ENCODE peak calls at places on chromosomes 4 and X, in four cellular contexts. L is Karpas-422, G is SK-N-SH, C is OCI-LY7. E is an unnamed sample. For H3K9me2 and H4K20me1, the result is how much of the 10 kb centered on the place peaks cover.

GRCh38 chr4:5751918-5752802 is 41.2 kb downstream of the EVC start:
- DNase-seq in L (no peak), G (no peak), C (no peak), E (no peak)

GRCh38 chr4:149511558-149512298 is 303.9 kb downstream of the IQCM start:
- DNase-seq in L (no peak), G (no peak), C (no peak), E (no peak)

GRCh38 chr4:78638324-78639172 is 87.0 kb downstream of the ANXA3 start:
- DNase-seq in L (no peak), G (no peak), C (peak), E (no peak)

GRCh38 chr4:23945521-23946017 is 55.7 kb upstream of the PPARGC1A start:
- DNase-seq in L (no peak), G (no peak), C (no peak), E (no peak)

GRCh38 chrX:103446665-103447302 is 70.4 kb downstream of the BEX3 start:
- DNase-seq in L (no peak), G (no peak), C (no peak), E (no peak)

GRCh38 chr4:173317003-173317402 is 17.2 kb downstream of the HMGB2 start:
- DNase-seq in L (peak), G (peak), C (peak), E (no peak)

GRCh38 chr4:168167714-168168284 is 75.5 kb downstream of the ANXA10 start:
- DNase-seq in L (no peak), G (no peak), C (no peak), E (no peak)

GRCh38 chr4:8427761-8428287 is 12.7 kb downstream of the ACOX3 start:
- DNase-seq in L (peak), G (peak), C (peak), E (peak)

GRCh38 chr4:89755210-89755609 is 81.8 kb downstream of the SNCA start:
- DNase-seq in L (no peak), G (no peak), C (no peak), E (no peak)

GRCh38 chrX:120564925-120565324 is 4.2 kb upstream of the CUL4B start:
- DNase-seq in L (peak), G (no peak), C (no peak), E (no peak)

GRCh38 chrX:43882294-43882681 is at the start of gene MAOB:
- DNase-seq in L (no peak), G (peak), C (no peak), E (no peak)

GRCh38 chr4:51843309-51844156 is 580 bp downstream of the DCUN1D4 start:
- DNase-seq in L (peak), G (peak), C (no peak), E (no peak)

GRCh38 chr4:48340276-48340904 is 939 bp upstream of the SLAIN2 start:
- DNase-seq in L (peak), G (no peak), C (peak), E (no peak)

GRCh38 chrX:107729558-107730297 is 45.9 kb downstream of the TSC22D3 start:
- DNase-seq in L (no peak), G (no peak), C (no peak), E (peak)

GRCh38 chr4:178633263-178633662 is 1191.0 kb upstream of the AGA start:
- DNase-seq in L (no peak), G (no peak), C (no peak), E (no peak)

GRCh38 chr4:172489896-172490295 is 676.7 kb downstream of the GALNTL6 start:
- DNase-seq in L (no peak), G (no peak), C (no peak), E (no peak)

GRCh38 chr4:74536557-74536956 is 91.6 kb downstream of the AREG start:
- DNase-seq in L (no peak), G (no peak), C (no peak), E (no peak)

GRCh38 chrX:41116948-41117347 is 31.7 kb downstream of the USP9X start:
- DNase-seq in L (peak), G (no peak), C (peak), E (no peak)

GRCh38 chrX:13693341-13693871 is 4.5 kb downstream of the RAB9A start:
- DNase-seq in L (no peak), G (no peak), C (no peak), E (peak)

GRCh38 chrX:135200297-135200696 is 29.1 kb upstream of the CT55 start:
- DNase-seq in L (no peak), G (no peak), C (no peak), E (no peak)

GRCh38 chr4:129218355-129218754 is 122.4 kb downstream of the C4orf33 start:
- DNase-seq in L (peak), G (no peak), C (no peak), E (no peak)

GRCh38 chr4:144288011-144288903 is 147.7 kb upstream of the GYPA start:
- DNase-seq in L (peak), G (no peak), C (no peak), E (no peak)

GRCh38 chr4:127631420-127631819 is 1.3 kb upstream of the INTU start:
- DNase-seq in L (no peak), G (no peak), C (no peak), E (no peak)

GRCh38 chr4:70838972-70839536 is 636 bp downstream of the GRSF1 start:
- DNase-seq in L (peak), G (peak), C (peak), E (peak)

GRCh38 chr4:48979897-48980579 is 6.0 kb upstream of the CWH43 start:
- DNase-seq in L (no peak), G (no peak), C (no peak), E (no peak)

GRCh38 chr4:141560056-141560455 is 76.3 kb upstream of the IL15 start:
- DNase-seq in L (no peak), G (no peak), C (no peak), E (no peak)

GRCh38 chr4:172686021-172686420 is 482.6 kb upstream of the GALNT7 start:
- DNase-seq in L (no peak), G (no peak), C (no peak), E (no peak)

GRCh38 chr4:16707874-16708273 is 190.6 kb downstream of the LDB2 start:
- DNase-seq in L (no peak), G (no peak), C (no peak), E (no peak)

GRCh38 chrX:147803948-147804347 is 107.8 kb upstream of the FMR1 start:
- DNase-seq in L (peak), G (peak), C (peak), E (no peak)

GRCh38 chrX:24761306-24761705 is 67.6 kb downstream of the POLA1 start:
- DNase-seq in L (no peak), G (no peak), C (no peak), E (no peak)

GRCh38 chrX:21932277-21932996 is 8.1 kb upstream of the SMS start:
- DNase-seq in L (no peak), G (no peak), C (no peak), E (peak)

GRCh38 chrX:21926116-21926515 is 14.4 kb upstream of the SMS start:
- DNase-seq in L (no peak), G (no peak), C (no peak), E (no peak)

GRCh38 chrX:21930986-21931385 is 9.5 kb upstream of the SMS start:
- DNase-seq in L (no peak), G (no peak), C (no peak), E (no peak)

GRCh38 chrX:21929209-21929608 is 11.3 kb upstream of the SMS start:
- DNase-seq in L (no peak), G (no peak), C (no peak), E (no peak)

DNA sequence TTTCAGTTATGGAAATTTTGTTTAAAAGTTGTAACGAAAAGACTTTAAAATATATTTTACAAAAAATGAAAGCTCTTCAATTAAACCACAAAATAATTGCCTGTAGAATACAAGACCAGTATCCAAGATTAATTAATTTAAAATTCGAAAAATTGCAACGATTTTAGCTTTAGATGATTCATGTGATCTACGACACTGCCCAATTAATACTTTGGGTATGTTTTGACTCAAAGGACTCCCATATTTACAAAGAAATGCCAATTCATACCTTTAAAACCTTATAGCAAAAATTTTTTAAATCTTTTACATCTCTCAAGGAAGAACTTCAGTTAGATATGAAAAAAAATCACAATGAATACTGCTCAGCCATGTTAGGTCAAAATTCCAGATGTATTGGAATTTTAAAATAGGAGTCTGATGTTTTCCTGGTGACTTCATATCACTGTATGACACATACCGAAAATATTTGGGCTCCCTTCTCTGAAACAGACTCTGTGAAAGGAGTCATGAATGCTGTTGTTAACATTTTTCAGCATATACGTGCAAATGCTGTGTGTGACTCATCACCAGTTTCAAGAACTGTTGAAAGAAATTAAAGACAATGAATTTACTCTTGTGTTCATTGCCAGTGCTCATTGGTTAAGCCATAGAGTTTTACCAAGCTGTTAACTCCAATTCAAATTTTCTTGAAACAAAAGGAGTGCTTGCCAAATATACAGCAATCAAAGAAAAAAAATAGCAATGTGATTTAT is 13.8 kb upstream of the SMS start:
- DNase-seq in L (no peak), G (no peak), C (no peak), E (peak)
- H3K4me2 ChIP-seq in L (no peak), G (peak), C (no peak), E (peak)

DNA sequence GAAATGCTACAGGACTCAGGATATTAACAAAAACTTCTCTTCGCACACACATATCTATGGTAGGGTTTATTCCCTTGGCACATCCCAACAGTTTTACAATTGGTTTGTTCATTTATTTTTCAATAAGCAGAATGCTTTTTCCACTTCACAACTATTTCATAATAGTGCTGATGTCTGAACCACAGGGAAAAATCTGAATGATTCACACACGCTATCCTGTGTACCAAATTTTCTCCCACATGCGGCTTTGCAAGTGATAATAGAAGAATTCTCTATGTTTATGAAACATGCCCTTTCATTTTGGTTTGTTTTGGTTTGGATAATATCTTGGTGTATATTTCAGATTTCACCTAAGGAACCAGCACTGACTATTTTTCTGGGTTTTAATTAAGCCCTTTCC is 725.7 kb upstream of the TENM3 start:
- DNase-seq in L (no peak), G (no peak), C (no peak), E (no peak)
- H3K9me2 ChIP-seq in L (under half), G (under half), C (under half), E (under half)

GRCh38 chr4:39349326-39349725 is 16.8 kb downstream of the RFC1 start:
- DNase-seq in L (no peak), G (no peak), C (no peak), E (no peak)

GRCh38 chr4:39353478-39354177 is 12.5 kb downstream of the RFC1 start:
- DNase-seq in L (no peak), G (peak), C (peak), E (no peak)

GRCh38 chr4:39346856-39347519 is 19.2 kb downstream of the RFC1 start:
- DNase-seq in L (no peak), G (no peak), C (no peak), E (no peak)

GRCh38 chr4:39354178-39354503 is 12.0 kb downstream of the RFC1 start:
- DNase-seq in L (no peak), G (no peak), C (no peak), E (no peak)

DNA sequence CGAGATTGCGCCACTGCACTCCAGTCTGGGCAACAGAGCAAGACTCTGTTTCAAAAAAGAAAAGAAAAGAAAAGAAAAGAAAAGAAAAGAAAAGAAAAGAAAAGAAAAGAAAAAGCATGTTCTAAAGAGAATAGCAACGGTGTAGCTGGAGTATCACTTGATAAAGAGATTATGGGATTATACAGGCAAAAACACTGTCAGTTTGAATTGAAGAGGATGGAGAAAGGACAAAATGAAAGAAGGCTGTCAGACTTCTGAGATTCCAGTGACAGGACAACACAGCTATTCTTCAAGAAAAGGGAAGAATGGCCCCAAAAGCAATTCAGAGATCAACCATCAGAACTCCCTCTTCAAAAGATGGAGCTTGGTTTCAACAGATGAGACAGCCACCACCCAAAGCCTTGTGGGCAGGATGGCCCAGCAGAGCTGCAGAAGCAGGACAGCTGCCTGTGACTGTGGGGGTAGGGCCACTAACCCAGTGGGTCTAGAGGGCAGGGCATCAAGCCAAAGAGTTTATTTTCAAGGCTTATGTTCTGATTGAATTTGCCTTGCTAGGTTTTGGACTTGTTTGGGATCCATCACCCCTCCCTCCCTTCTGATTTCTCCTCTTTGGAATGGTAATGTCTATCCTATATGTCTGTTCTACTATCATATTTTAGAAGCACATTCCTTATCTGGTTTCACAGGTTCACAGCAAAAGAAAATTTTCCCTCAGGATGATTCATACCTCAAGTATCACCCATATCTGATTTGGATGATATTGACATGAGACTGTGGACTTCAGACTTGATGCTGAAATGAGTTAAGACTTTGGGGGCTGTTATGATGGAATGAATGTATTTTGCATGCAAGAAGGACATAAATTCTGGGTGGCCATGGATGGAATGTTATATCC is 17.5 kb downstream of the RFC1 start:
- DNase-seq in L (peak), G (no peak), C (no peak), E (peak)
- H4K20me1 ChIP-seq in L (under half), G (under half), C (under half), E (under half)

GRCh38 chr4:7366958-7367353 is 67.8 kb downstream of the PSAPL1 start:
- DNase-seq in L (no peak), G (no peak), C (no peak), E (no peak)

GRCh38 chr4:7367894-7368293 is 66.8 kb downstream of the PSAPL1 start:
- DNase-seq in L (no peak), G (no peak), C (no peak), E (no peak)

GRCh38 chr4:7369511-7369910 is 65.2 kb downstream of the PSAPL1 start:
- DNase-seq in L (no peak), G (no peak), C (no peak), E (no peak)

GRCh38 chr4:7367361-7367760 is 67.4 kb downstream of the PSAPL1 start:
- DNase-seq in L (no peak), G (no peak), C (no peak), E (no peak)

GRCh38 chr4:7368296-7368695 is 66.4 kb downstream of the PSAPL1 start:
- DNase-seq in L (no peak), G (no peak), C (no peak), E (no peak)
- H3K4me2 ChIP-seq in L (no peak), G (no peak), C (no peak), E (no peak)

GRCh38 chrX:358651-359143 is 28.0 kb downstream of the PPP2R3B start:
- DNase-seq in L (no peak), G (no peak), C (no peak), E (no peak)
- H3K9me2 ChIP-seq in L (under half), G (under half), C (under half), E (under half)

GRCh38 chr4:1242506-1243450 is 6.2 kb downstream of the CTBP1 start:
- DNase-seq in L (no peak), G (peak), C (no peak), E (no peak)

GRCh38 chr4:1240721-1241465 is 8.0 kb downstream of the CTBP1 start:
- DNase-seq in L (no peak), G (peak), C (no peak), E (no peak)

GRCh38 chr4:1243451-1244080 is 5.4 kb downstream of the CTBP1 start:
- DNase-seq in L (peak), G (peak), C (peak), E (no peak)

GRCh38 chr4:1241466-1241935 is 7.4 kb downstream of the CTBP1 start:
- DNase-seq in L (no peak), G (peak), C (no peak), E (no peak)

GRCh38 chr4:1241936-1242505 is 6.9 kb downstream of the CTBP1 start:
- DNase-seq in L (no peak), G (peak), C (no peak), E (no peak)
- H4K20me1 ChIP-seq in L (half or more), G (half or more), C (under half), E (half or more)

GRCh38 chr4:133802741-133803140 is 398.8 kb downstream of the PABPC4L start:
- DNase-seq in L (no peak), G (no peak), C (no peak), E (no peak)
- H3K4me2 ChIP-seq in L (no peak), G (no peak), C (no peak), E (no peak)

DNA sequence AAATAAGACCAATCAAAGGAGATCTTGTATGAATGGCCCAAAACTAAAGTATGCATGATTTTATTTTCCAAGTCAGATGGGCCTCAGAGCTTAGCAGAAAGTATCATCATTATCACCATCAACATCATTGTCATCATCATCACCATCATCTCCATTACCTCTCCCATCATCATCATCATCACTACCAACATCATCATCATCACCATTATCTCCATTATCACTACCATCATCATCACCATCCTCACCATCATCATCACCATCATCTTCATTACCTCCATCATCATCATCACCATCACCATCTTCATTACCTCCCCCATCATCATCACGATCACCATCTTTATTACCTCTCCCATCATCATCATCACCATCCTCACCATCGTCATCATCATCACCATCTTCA is 363.9 kb downstream of the DHRSX start:
- DNase-seq in L (no peak), G (no peak), C (no peak), E (no peak)
- H3K9me2 ChIP-seq in L (under half), G (under half), C (under half), E (under half)